ENCODE peak calls at places on chromosome 22, in six cellular contexts. E is transverse colon, M is suprapubic skin, V is K562, W is SK-N-SH, R is stomach. F is an unnamed sample.

GRCh38 chr22:46417268-46417580 is 81.7 kb downstream of the TRMU start:
- DNase-seq in E (no peak), M (no peak), V (no peak), W (no peak), R (no peak), F (peak)

GRCh38 chr22:49914256-49914655 is 4.0 kb downstream of the ALG12 start:
- DNase-seq in E (no peak), M (no peak), V (no peak), W (no peak), R (no peak), F (no peak)

GRCh38 chr22:45576273-45576625 is 73.6 kb downstream of the FBLN1 start:
- DNase-seq in E (no peak), M (no peak), V (no peak), W (no peak), R (no peak), F (no peak)

GRCh38 chr22:26512149-26512793 is at the start of gene TFIP11:
- DNase-seq in E (peak), M (peak), V (peak), W (peak), R (peak), F (peak)

GRCh38 chr22:35150163-35151107 is 84.5 kb downstream of the ISX start:
- DNase-seq in E (peak), M (peak), V (peak), W (peak), R (peak), F (peak)

GRCh38 chr22:49647346-49648026 is 180.2 kb downstream of the BRD1 start:
- DNase-seq in E (no peak), M (no peak), V (no peak), W (no peak), R (no peak), F (no peak)

GRCh38 chr22:36738416-36739020 is 35.0 kb upstream of the CACNG2 start:
- DNase-seq in E (no peak), M (no peak), V (no peak), W (no peak), R (no peak), F (no peak)

GRCh38 chr22:49564666-49565515 is 262.8 kb downstream of the BRD1 start:
- DNase-seq in E (no peak), M (no peak), V (no peak), W (no peak), R (no peak), F (peak)

GRCh38 chr22:23245799-23246136 is 65.5 kb downstream of the BCR start:
- DNase-seq in E (no peak), M (no peak), V (no peak), W (no peak), R (no peak), F (no peak)

GRCh38 chr22:38724176-38724575 is 18.4 kb downstream of the GTPBP1 start:
- DNase-seq in E (no peak), M (no peak), V (no peak), W (no peak), R (no peak), F (no peak)
- TF ChIP-seq EP300 in E (no peak), M (no peak), V (no peak), W (no peak), R (no peak), F (no peak)

GRCh38 chr22:28759861-28760560 is 12.5 kb upstream of the CCDC117 start:
- DNase-seq in E (no peak), M (no peak), V (no peak), W (no peak), R (no peak), F (no peak)
- H3K27ac ChIP-seq in E (no peak), M (no peak), V (no peak), W (no peak), R (no peak), F (no peak)

GRCh38 chr22:28977481-28977971 is 84.1 kb downstream of the C22orf31 start:
- DNase-seq in E (no peak), M (no peak), V (no peak), W (no peak), R (peak), F (no peak)
- H3K4me3 ChIP-seq in E (no peak), M (peak), V (no peak), W (no peak), R (peak), F (no peak)

GRCh38 chr22:33625959-33626358 is 294.3 kb downstream of the LARGE1 start:
- DNase-seq in E (no peak), M (no peak), V (no peak), W (no peak), R (no peak), F (no peak)
- TF ChIP-seq EP300 in E (no peak), M (no peak), V (no peak), W (no peak), R (no peak), F (no peak)

DNA sequence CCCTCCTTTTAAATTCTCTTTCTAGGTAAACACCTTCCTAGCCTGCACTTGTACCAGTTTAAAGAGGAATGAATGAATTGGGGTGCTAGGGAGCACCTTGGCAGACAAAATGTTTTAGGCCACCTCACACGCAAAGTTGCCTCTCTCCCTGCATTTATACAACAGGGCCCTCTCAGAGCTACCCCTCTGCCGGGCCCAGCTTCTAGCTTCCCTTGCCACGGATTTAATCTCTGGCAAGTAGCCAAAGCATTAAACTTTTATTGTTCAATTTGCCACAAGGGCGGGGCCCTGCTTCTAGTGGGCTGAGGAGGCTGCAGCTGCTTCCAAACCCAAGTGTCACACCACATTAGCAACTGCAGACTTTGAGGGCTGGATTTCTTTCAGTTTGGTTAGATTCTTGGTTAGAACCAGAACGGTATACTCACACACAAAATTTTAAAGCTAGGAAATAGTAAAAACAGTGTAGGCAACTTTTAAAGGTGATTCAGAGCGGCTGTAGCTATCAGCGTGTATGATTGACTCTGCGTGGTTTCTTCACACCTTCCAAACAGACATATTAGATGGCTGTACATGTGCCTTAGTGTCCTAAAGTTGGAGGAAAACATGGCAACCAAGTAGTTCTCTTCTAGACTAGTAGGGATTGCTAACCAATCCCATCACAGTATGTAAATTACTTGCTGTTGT is 6.5 kb downstream of the KREMEN1 start:
- DNase-seq in E (peak), M (no peak), V (peak), W (no peak), R (no peak), F (no peak)
- H3K27ac ChIP-seq in E (peak), M (peak), V (peak), W (no peak), R (peak), F (peak)

GRCh38 chr22:42959472-42960145 is 55.3 kb downstream of the PACSIN2 start:
- DNase-seq in E (peak), M (peak), V (peak), W (peak), R (peak), F (peak)
- H3K4me3 ChIP-seq in E (no peak), M (peak), V (peak), W (peak), R (peak), F (peak)

DNA sequence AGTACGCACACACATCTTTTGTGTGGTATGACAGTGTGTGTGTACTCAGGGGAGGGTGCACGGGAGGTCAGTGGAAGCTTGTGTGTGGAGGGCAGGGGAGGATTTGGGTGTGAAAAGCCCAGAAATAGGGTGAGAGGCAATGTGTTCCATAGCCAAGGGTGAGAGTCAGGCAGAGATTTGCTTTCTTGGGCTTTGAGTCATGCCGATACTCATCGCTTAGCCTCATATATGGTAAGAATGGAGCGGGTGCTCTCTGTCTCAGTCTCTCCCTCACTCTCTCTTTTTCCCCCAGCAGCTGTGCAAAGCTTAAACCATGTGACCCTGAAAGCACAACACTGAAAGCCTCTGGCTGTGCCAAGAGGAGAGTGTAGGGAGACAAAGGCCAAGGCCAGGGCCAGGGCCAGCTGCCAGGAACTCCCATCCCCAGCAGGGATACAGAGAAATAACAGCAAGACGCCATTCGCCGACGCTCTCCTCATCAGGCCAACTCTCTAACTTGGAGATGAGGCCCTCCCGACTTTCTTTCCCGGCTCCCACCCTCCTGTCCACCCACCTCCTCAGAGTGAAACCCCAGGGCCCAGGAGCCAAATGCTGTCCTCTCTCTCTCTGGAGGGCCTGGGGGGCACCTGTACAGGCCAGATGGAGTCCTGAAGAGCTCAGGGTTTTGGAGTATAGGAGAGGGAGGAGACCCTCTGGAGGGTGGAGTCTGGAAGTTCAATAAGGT is 20.3 kb upstream of the MICAL3 start:
- DNase-seq in E (no peak), M (no peak), V (no peak), W (no peak), R (peak), F (no peak)
- TF ChIP-seq EP300 in E (no peak), M (no peak), V (no peak), W (no peak), R (no peak), F (no peak)

GRCh38 chr22:17920992-17921650 is 103.2 kb downstream of the MICAL3 start:
- DNase-seq in E (no peak), M (no peak), V (no peak), W (no peak), R (no peak), F (no peak)
- H3K27ac ChIP-seq in E (peak), M (no peak), V (no peak), W (no peak), R (no peak), F (no peak)

GRCh38 chr22:32805586-32805881 is 4.0 kb downstream of the TIMP3 start:
- DNase-seq in E (no peak), M (no peak), V (no peak), W (no peak), R (no peak), F (no peak)
- H3K4me3 ChIP-seq in E (no peak), M (peak), V (no peak), W (no peak), R (peak), F (peak)

F was measured in upper lobe of left lung.